ENCODE peak calls at places on chromosomes 2 and 18, in seven cellular contexts. One of them, this sample, is unnamed.

GRCh38 chr2:175829741-175830140 is 172.3 kb downstream of the LNPK start:
- DNase-seq in osteocyte: no peak
- DNase-seq in Peyer's patch: no peak
- DNase-seq in MCF 10A: no peak
- DNase-seq in D721Med: no peak
- DNase-seq in Calu3: no peak
- DNase-seq in GM20000: no peak
- DNase-seq in this sample: no peak

GRCh38 chr2:63788070-63788469 is 53.6 kb upstream of the UGP2 start:
- DNase-seq in osteocyte: no peak
- DNase-seq in Peyer's patch: no peak
- DNase-seq in MCF 10A: peak; percentile 53
- DNase-seq in D721Med: no peak
- DNase-seq in Calu3: no peak
- DNase-seq in GM20000: no peak
- DNase-seq in this sample: no peak

GRCh38 chr18:54983041-54983686 is 23.9 kb upstream of the CCDC68 start:
- DNase-seq in osteocyte: no peak
- DNase-seq in Peyer's patch: no peak
- DNase-seq in MCF 10A: peak; percentile 73
- DNase-seq in D721Med: peak; percentile 60
- DNase-seq in Calu3: peak; percentile 20
- DNase-seq in GM20000: peak; percentile 42
- DNase-seq in this sample: no peak

GRCh38 chr2:96113367-96113677 is 3.0 kb downstream of the ADRA2B start:
- DNase-seq in osteocyte: no peak
- DNase-seq in Peyer's patch: no peak
- DNase-seq in MCF 10A: no peak
- DNase-seq in D721Med: no peak
- DNase-seq in Calu3: no peak
- DNase-seq in GM20000: no peak
- DNase-seq in this sample: no peak

GRCh38 chr2:209523778-209524362 is 100.0 kb downstream of the MAP2 start:
- DNase-seq in osteocyte: no peak
- DNase-seq in Peyer's patch: no peak
- DNase-seq in MCF 10A: no peak
- DNase-seq in D721Med: no peak
- DNase-seq in Calu3: no peak
- DNase-seq in GM20000: peak; percentile 7
- DNase-seq in this sample: no peak

GRCh38 chr2:203802277-203803045 is 65.1 kb upstream of the CTLA4 start:
- DNase-seq in osteocyte: no peak
- DNase-seq in Peyer's patch: no peak
- DNase-seq in MCF 10A: no peak
- DNase-seq in D721Med: no peak
- DNase-seq in Calu3: no peak
- DNase-seq in GM20000: no peak
- DNase-seq in this sample: no peak

GRCh38 chr2:173079141-173079540 is 3.5 kb downstream of the MAP3K20 start:
- DNase-seq in osteocyte: no peak
- DNase-seq in Peyer's patch: no peak
- DNase-seq in MCF 10A: no peak
- DNase-seq in D721Med: no peak
- DNase-seq in Calu3: no peak
- DNase-seq in GM20000: no peak
- DNase-seq in this sample: no peak

GRCh38 chr2:37005118-37005868 is 39.0 kb upstream of the STRN start:
- DNase-seq in osteocyte: no peak
- DNase-seq in Peyer's patch: no peak
- DNase-seq in MCF 10A: peak; percentile 36
- DNase-seq in D721Med: no peak
- DNase-seq in Calu3: peak; percentile 11
- DNase-seq in GM20000: peak; percentile 29
- DNase-seq in this sample: no peak

GRCh38 chr2:70190086-70190412 is 770 bp downstream of the C2orf42 start:
- DNase-seq in osteocyte: peak; percentile 64
- DNase-seq in Peyer's patch: peak; percentile 36
- DNase-seq in MCF 10A: no peak
- DNase-seq in D721Med: no peak
- DNase-seq in Calu3: no peak
- DNase-seq in GM20000: no peak
- DNase-seq in this sample: no peak

GRCh38 chr2:127084611-127085031 is 22.3 kb downstream of the BIN1 start:
- DNase-seq in osteocyte: no peak
- DNase-seq in Peyer's patch: no peak
- DNase-seq in MCF 10A: no peak
- DNase-seq in D721Med: no peak
- DNase-seq in Calu3: peak; percentile 18
- DNase-seq in GM20000: no peak
- DNase-seq in this sample: peak; percentile 44

GRCh38 chr2:66984864-66985263 is 412.3 kb upstream of the ETAA1 start:
- DNase-seq in osteocyte: no peak
- DNase-seq in Peyer's patch: no peak
- DNase-seq in MCF 10A: no peak
- DNase-seq in D721Med: no peak
- DNase-seq in Calu3: no peak
- DNase-seq in GM20000: no peak
- DNase-seq in this sample: no peak

GRCh38 chr2:240250985-240251847 is 110.8 kb upstream of the OTOS start:
- DNase-seq in osteocyte: peak; percentile 90
- DNase-seq in Peyer's patch: peak; percentile 40
- DNase-seq in MCF 10A: peak; percentile 92
- DNase-seq in D721Med: no peak
- DNase-seq in Calu3: peak; percentile 91
- DNase-seq in GM20000: no peak
- DNase-seq in this sample: no peak

GRCh38 chr2:84483320-84483719 is 24.2 kb upstream of the SUCLG1 start:
- DNase-seq in osteocyte: no peak
- DNase-seq in Peyer's patch: no peak
- DNase-seq in MCF 10A: no peak
- DNase-seq in D721Med: no peak
- DNase-seq in Calu3: no peak
- DNase-seq in GM20000: no peak
- DNase-seq in this sample: no peak

GRCh38 chr2:67215214-67215613 is 181.9 kb upstream of the ETAA1 start:
- DNase-seq in osteocyte: no peak
- DNase-seq in Peyer's patch: no peak
- DNase-seq in MCF 10A: peak; percentile 76
- DNase-seq in D721Med: no peak
- DNase-seq in Calu3: peak; percentile 82
- DNase-seq in GM20000: peak; percentile 2
- DNase-seq in this sample: no peak

GRCh38 chr2:169759987-169760386 is 26.4 kb downstream of the KLHL23 start:
- DNase-seq in osteocyte: no peak
- DNase-seq in Peyer's patch: no peak
- DNase-seq in MCF 10A: no peak
- DNase-seq in D721Med: no peak
- DNase-seq in Calu3: no peak
- DNase-seq in GM20000: no peak
- DNase-seq in this sample: no peak

GRCh38 chr18:54147439-54147838 is 77.0 kb downstream of the MBD2 start:
- DNase-seq in osteocyte: no peak
- DNase-seq in Peyer's patch: no peak
- DNase-seq in MCF 10A: no peak
- DNase-seq in D721Med: no peak
- DNase-seq in Calu3: no peak
- DNase-seq in GM20000: peak; percentile 64
- DNase-seq in this sample: no peak

GRCh38 chr18:55588876-55589595 is 1.0 kb upstream of the TCF4 start:
- DNase-seq in osteocyte: no peak
- DNase-seq in Peyer's patch: no peak
- DNase-seq in MCF 10A: peak; percentile 24
- DNase-seq in D721Med: no peak
- DNase-seq in Calu3: no peak
- DNase-seq in GM20000: no peak
- DNase-seq in this sample: no peak

GRCh38 chr18:79857082-79857661 is 59.4 kb downstream of the KCNG2 start:
- DNase-seq in osteocyte: peak; percentile 62
- DNase-seq in Peyer's patch: peak; percentile 9
- DNase-seq in MCF 10A: peak; percentile 15
- DNase-seq in D721Med: no peak
- DNase-seq in Calu3: no peak
- DNase-seq in GM20000: no peak
- DNase-seq in this sample: no peak

GRCh38 chr2:161426416-161426787 is 10.3 kb downstream of the TBR1 start:
- DNase-seq in osteocyte: no peak
- DNase-seq in Peyer's patch: no peak
- DNase-seq in MCF 10A: no peak
- DNase-seq in D721Med: no peak
- DNase-seq in Calu3: no peak
- DNase-seq in GM20000: no peak
- DNase-seq in this sample: no peak

DNA sequence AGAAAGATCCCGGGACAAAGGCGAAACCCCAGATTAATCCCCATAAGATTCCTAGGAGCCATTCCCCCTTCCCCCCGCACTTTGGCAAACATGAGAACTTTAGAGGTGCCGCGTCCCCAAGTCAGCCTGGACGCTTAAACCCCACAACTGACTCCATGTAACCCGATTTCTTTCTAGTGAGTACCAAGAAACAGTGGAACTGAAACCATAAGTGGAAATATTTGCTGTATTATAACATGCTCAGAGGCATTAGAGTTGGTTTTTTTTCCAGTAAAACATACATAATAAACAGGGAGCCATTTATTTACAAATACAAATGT is 10.3 kb downstream of the POU3F3 start:
- DNase-seq in osteocyte: no peak
- DNase-seq in Peyer's patch: no peak
- DNase-seq in MCF 10A: no peak
- DNase-seq in D721Med: no peak
- DNase-seq in Calu3: no peak
- DNase-seq in GM20000: peak; percentile 19
- DNase-seq in this sample: no peak
- TF ChIP-seq CTCF in osteocyte: no peak
- TF ChIP-seq CTCF in Peyer's patch: no peak
- TF ChIP-seq CTCF in MCF 10A: no peak
- TF ChIP-seq CTCF in D721Med: no peak
- TF ChIP-seq CTCF in Calu3: no peak
- TF ChIP-seq CTCF in GM20000: no peak
- TF ChIP-seq CTCF in this sample: no peak

GRCh38 chr2:239193925-239194687 is 206.7 kb downstream of the HDAC4 start:
- DNase-seq in osteocyte: peak; percentile 75
- DNase-seq in Peyer's patch: no peak
- DNase-seq in MCF 10A: no peak
- DNase-seq in D721Med: no peak
- DNase-seq in Calu3: no peak
- DNase-seq in GM20000: no peak
- DNase-seq in this sample: peak; percentile 13
- TF ChIP-seq CTCF in osteocyte: no peak
- TF ChIP-seq CTCF in Peyer's patch: no peak
- TF ChIP-seq CTCF in MCF 10A: no peak
- TF ChIP-seq CTCF in D721Med: peak; percentile 10
- TF ChIP-seq CTCF in Calu3: no peak
- TF ChIP-seq CTCF in GM20000: no peak
- TF ChIP-seq CTCF in this sample: no peak

GRCh38 chr2:216144372-216144771 is 35.2 kb downstream of the XRCC5 start:
- DNase-seq in osteocyte: no peak
- DNase-seq in Peyer's patch: no peak
- DNase-seq in MCF 10A: no peak
- DNase-seq in D721Med: no peak
- DNase-seq in Calu3: no peak
- DNase-seq in GM20000: no peak
- DNase-seq in this sample: no peak

GRCh38 chr2:216134958-216135541 is 25.9 kb downstream of the XRCC5 start:
- DNase-seq in osteocyte: no peak
- DNase-seq in Peyer's patch: no peak
- DNase-seq in MCF 10A: no peak
- DNase-seq in D721Med: no peak
- DNase-seq in Calu3: no peak
- DNase-seq in GM20000: no peak
- DNase-seq in this sample: no peak

GRCh38 chr2:216142540-216142939 is 33.4 kb downstream of the XRCC5 start:
- DNase-seq in osteocyte: no peak
- DNase-seq in Peyer's patch: no peak
- DNase-seq in MCF 10A: no peak
- DNase-seq in D721Med: no peak
- DNase-seq in Calu3: no peak
- DNase-seq in GM20000: peak; percentile 74
- DNase-seq in this sample: no peak

GRCh38 chr2:216144857-216145256 is 35.7 kb downstream of the XRCC5 start:
- DNase-seq in osteocyte: no peak
- DNase-seq in Peyer's patch: no peak
- DNase-seq in MCF 10A: no peak
- DNase-seq in D721Med: no peak
- DNase-seq in Calu3: no peak
- DNase-seq in GM20000: no peak
- DNase-seq in this sample: no peak

DNA sequence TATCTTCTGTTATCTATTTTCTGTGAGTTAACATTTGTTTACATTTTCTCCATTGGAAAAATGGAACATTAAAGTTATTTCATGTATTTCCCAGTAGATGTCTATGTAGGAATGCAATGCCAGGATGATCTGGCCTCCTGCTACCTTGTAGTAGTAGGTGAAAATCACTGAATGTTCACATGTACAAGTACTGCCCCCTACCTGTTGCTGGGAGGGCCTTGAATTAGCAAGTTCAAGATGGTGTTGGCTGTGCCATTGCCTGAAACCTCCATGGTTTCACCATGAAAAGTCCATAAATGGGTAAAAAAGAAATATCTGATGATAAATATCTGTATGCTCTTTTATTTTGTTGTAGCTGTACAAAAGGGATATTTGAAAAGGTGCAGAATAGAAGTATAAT is 30.7 kb downstream of the XRCC5 start:
- DNase-seq in osteocyte: no peak
- DNase-seq in Peyer's patch: peak; percentile 26
- DNase-seq in MCF 10A: peak; percentile 19
- DNase-seq in D721Med: no peak
- DNase-seq in Calu3: peak; percentile 17
- DNase-seq in GM20000: peak; percentile 8
- DNase-seq in this sample: no peak
- TF ChIP-seq CTCF in osteocyte: peak; percentile 33
- TF ChIP-seq CTCF in Peyer's patch: no peak
- TF ChIP-seq CTCF in MCF 10A: no peak
- TF ChIP-seq CTCF in D721Med: peak; percentile 11
- TF ChIP-seq CTCF in Calu3: peak; percentile 21
- TF ChIP-seq CTCF in GM20000: no peak
- TF ChIP-seq CTCF in this sample: no peak

DNA sequence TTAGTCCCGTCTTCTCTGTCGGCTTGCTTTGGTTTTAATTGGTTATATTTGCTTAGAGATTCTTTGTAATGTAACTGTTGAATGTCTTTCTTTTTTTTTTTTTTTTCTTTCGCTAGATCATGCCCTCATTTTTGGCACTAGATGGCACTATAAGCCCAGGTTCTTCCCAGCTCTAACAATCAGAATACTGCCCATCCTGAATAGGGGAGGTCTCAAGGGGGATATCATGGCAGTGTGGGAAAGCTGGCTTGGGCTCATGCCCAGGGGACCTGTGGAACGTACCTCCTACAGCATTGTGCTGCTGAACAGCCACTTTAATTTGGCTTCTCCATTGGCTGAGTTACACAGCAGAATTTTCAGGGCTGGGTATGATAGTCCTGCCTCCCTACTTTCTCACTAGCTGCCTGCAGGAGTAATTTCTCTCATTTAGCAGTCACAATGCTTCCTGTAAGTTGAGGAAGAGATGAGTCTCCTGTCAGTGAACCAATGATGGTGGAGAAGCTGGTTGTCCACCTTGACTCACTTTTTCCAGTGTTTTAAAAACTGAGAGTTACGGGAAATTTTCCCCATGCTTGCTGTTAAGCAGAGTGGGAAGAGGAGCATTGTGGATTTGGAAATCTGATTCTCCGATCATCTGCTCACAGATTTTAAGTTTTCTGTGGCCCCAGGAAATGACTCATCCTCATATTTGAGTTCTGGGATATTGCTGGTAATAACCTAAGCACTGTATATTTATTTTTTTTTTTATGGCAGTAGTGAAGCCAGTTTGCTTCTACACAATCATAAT is 47.2 kb downstream of the RAD51AP2 start:
- DNase-seq in osteocyte: no peak
- DNase-seq in Peyer's patch: no peak
- DNase-seq in MCF 10A: peak; percentile 76
- DNase-seq in D721Med: no peak
- DNase-seq in Calu3: peak; percentile 1
- DNase-seq in GM20000: no peak
- DNase-seq in this sample: no peak
- TF ChIP-seq CTCF in osteocyte: no peak
- TF ChIP-seq CTCF in Peyer's patch: no peak
- TF ChIP-seq CTCF in MCF 10A: peak; percentile 53
- TF ChIP-seq CTCF in D721Med: peak; percentile 37
- TF ChIP-seq CTCF in Calu3: peak; percentile 48
- TF ChIP-seq CTCF in GM20000: peak; percentile 43
- TF ChIP-seq CTCF in this sample: no peak

This sample was measured in natural killer cell.